ENCODE peak calls at places on chromosomes 2 and 18, in four cellular contexts. H, W, I and R are unnamed samples.

GRCh38 chr18:43525149-43525548 is 247.9 kb upstream of the SYT4 start:
- DNase-seq in I (no peak), W (no peak), H (no peak), R (no peak)

GRCh38 chr2:31711737-31712136 is 131.0 kb upstream of the SRD5A2 start:
- DNase-seq in W (no peak), I (no peak), H (no peak), R (no peak)

GRCh38 chr2:190320696-190321095 is 1.1 kb upstream of the HIBCH start:
- DNase-seq in H (no peak), W (no peak), I (no peak), R (no peak)

GRCh38 chr18:68940039-68940438 is 142.2 kb downstream of the CCDC102B start:
- DNase-seq in H (peak), I (no peak), W (no peak), R (no peak)

GRCh38 chr2:71154798-71155197 is 24.4 kb downstream of the MPHOSPH10 start:
- DNase-seq in W (no peak), H (no peak), I (no peak), R (no peak)

GRCh38 chr2:28709101-28709500 is 42.5 kb upstream of the PPP1CB start:
- DNase-seq in H (peak), W (no peak), I (no peak), R (no peak)

GRCh38 chr2:160194946-160195345 is 5.1 kb downstream of the ITGB6 start:
- DNase-seq in W (no peak), I (no peak), H (no peak), R (no peak)

GRCh38 chr18:50401888-50402287 is 27.0 kb downstream of the SKA1 start:
- DNase-seq in I (no peak), W (no peak), H (no peak), R (no peak)

GRCh38 chr2:182302174-182302573 is 124.7 kb downstream of the PDE1A start:
- DNase-seq in H (peak), I (no peak), W (no peak), R (no peak)

GRCh38 chr2:59529738-59530137 is 1023.7 kb downstream of the BCL11A start:
- DNase-seq in W (no peak), H (no peak), I (no peak), R (no peak)

GRCh38 chr2:204152616-204153015 is 216.1 kb downstream of the ICOS start:
- DNase-seq in I (no peak), W (no peak), H (no peak), R (no peak)

GRCh38 chr2:237060518-237061312 is 25.0 kb upstream of the COPS8 start:
- DNase-seq in W (peak), H (peak), I (peak), R (peak)

GRCh38 chr2:79139423-79139822 is 19.1 kb downstream of the REG1A start:
- DNase-seq in W (no peak), H (no peak), I (no peak), R (no peak)

GRCh38 chr2:33135645-33136044 is 188.9 kb downstream of the LTBP1 start:
- DNase-seq in W (no peak), I (no peak), H (peak), R (no peak)

GRCh38 chr18:48023334-48024008 is 93.0 kb upstream of the SMAD2 start:
- DNase-seq in W (no peak), H (peak), I (peak), R (peak)

GRCh38 chr2:150569761-150570160 is 82.3 kb upstream of the RND3 start:
- DNase-seq in H (no peak), I (no peak), W (no peak), R (no peak)

GRCh38 chr2:197850882-197851281 is 46.5 kb downstream of the PLCL1 start:
- DNase-seq in I (no peak), H (peak), W (no peak), R (no peak)

GRCh38 chr2:104412384-104412783 is 441.5 kb upstream of the POU3F3 start:
- DNase-seq in H (no peak), I (no peak), W (no peak), R (peak)

GRCh38 chr2:85390941-85391669 is 19.1 kb downstream of the CAPG start:
- DNase-seq in W (no peak), I (no peak), H (peak), R (no peak)

GRCh38 chr18:7946724-7947377 is 379.7 kb downstream of the PTPRM start:
- DNase-seq in I (no peak), H (peak), W (no peak), R (no peak)

GRCh38 chr2:170711774-170712652 is 3.1 kb upstream of the SP5 start:
- DNase-seq in I (peak), W (no peak), H (no peak), R (peak)

GRCh38 chr18:79927597-79928562 is 23.6 kb downstream of the SLC66A2 start:
- DNase-seq in H (no peak), W (no peak), I (no peak), R (no peak)

GRCh38 chr2:241036397-241036963 is 38.1 kb downstream of the SNED1 start:
- DNase-seq in I (peak), W (no peak), H (no peak), R (no peak)